ENCODE peak calls at places on chromosomes 5 and 9, in seven cellular contexts. I is keratinocyte, J is dorsolateral prefrontal cortex, E is tibial nerve, B is OCI-LY7, L is nephron progenitor cell, C is HFFc6. Z is an unnamed sample.
A peak's percentile ranks its signal among the peaks of the same experiment; 100 is the strongest.

GRCh38 chr5:159782197-159782994 is 133.9 kb upstream of the ADRA1B start:
- DNase-seq in I (no peak), J (no peak), E (no peak), B (no peak), L (no peak), C (no peak), Z (peak; percentile 16)

GRCh38 chr5:1214163-1214935 is 10.8 kb upstream of the SLC6A18 start:
- DNase-seq in I (no peak), J (no peak), E (no peak), B (no peak), L (no peak), C (no peak), Z (no peak)

GRCh38 chr9:69981686-69982450 is 61.8 kb upstream of the MAMDC2 start:
- DNase-seq in I (no peak), J (no peak), E (no peak), B (no peak), L (no peak), C (peak; percentile 51), Z (no peak)

GRCh38 chr5:113274836-113275414 is 159.9 kb downstream of the TSSK1B start:
- DNase-seq in I (no peak), J (peak; percentile 25), E (no peak), B (no peak), L (peak; percentile 34), C (no peak), Z (no peak)

GRCh38 chr9:76741524-76741923 is 22.7 kb upstream of the PCA3 start:
- DNase-seq in I (no peak), J (no peak), E (no peak), B (no peak), L (no peak), C (no peak), Z (no peak)

GRCh38 chr9:74120061-74120460 is 377.1 kb upstream of the RORB start:
- DNase-seq in I (no peak), J (no peak), E (no peak), B (no peak), L (no peak), C (no peak), Z (no peak)

GRCh38 chr9:136385015-136385414 is 11.5 kb upstream of the CARD9 start:
- DNase-seq in I (no peak), J (no peak), E (no peak), B (no peak), L (no peak), C (no peak), Z (no peak)

GRCh38 chr5:42216904-42217303 is 206.3 kb upstream of the GHR start:
- DNase-seq in I (no peak), J (no peak), E (no peak), B (no peak), L (no peak), C (no peak), Z (no peak)

GRCh38 chr5:88688981-88689661 is 193.9 kb downstream of the MEF2C start:
- DNase-seq in I (no peak), J (no peak), E (no peak), B (no peak), L (no peak), C (no peak), Z (no peak)

GRCh38 chr9:93974151-93974550 is 19.0 kb upstream of the BARX1 start:
- DNase-seq in I (no peak), J (no peak), E (no peak), B (no peak), L (no peak), C (no peak), Z (no peak)

GRCh38 chr5:142364251-142365145 is 39.7 kb upstream of the SPRY4 start:
- DNase-seq in I (peak; percentile 45), J (no peak), E (peak; percentile 78), B (no peak), L (peak; percentile 56), C (no peak), Z (no peak)

GRCh38 chr5:143979044-143979690 is 167.2 kb downstream of the HMHB1 start:
- DNase-seq in I (no peak), J (no peak), E (no peak), B (no peak), L (no peak), C (no peak), Z (peak; percentile 23)

GRCh38 chr9:131773911-131774379 is 34.1 kb upstream of the RAPGEF1 start:
- DNase-seq in I (no peak), J (no peak), E (no peak), B (peak; percentile 44), L (peak; percentile 89), C (peak; percentile 51), Z (peak; percentile 76)

GRCh38 chr9:12798066-12798770 is 23.4 kb downstream of the LURAP1L start:
- DNase-seq in I (peak; percentile 35), J (no peak), E (no peak), B (no peak), L (no peak), C (no peak), Z (no peak)

GRCh38 chr5:78182838-78183237 is 111.7 kb downstream of the AP3B1 start:
- DNase-seq in I (peak; percentile 5), J (no peak), E (no peak), B (no peak), L (no peak), C (no peak), Z (no peak)

GRCh38 chr5:132463808-132464154 is 26.8 kb downstream of the IRF1 start:
- DNase-seq in I (no peak), J (no peak), E (no peak), B (no peak), L (no peak), C (no peak), Z (no peak)

GRCh38 chr5:179795863-179796833 is 2.4 kb downstream of the LTC4S start:
- DNase-seq in I (no peak), J (no peak), E (peak; percentile 64), B (peak; percentile 83), L (peak; percentile 86), C (peak; percentile 73), Z (peak; percentile 88)

GRCh38 chr5:142872795-142873194 is 102.6 kb downstream of the ARHGAP26 start:
- DNase-seq in I (peak; percentile 28), J (no peak), E (no peak), B (no peak), L (no peak), C (no peak), Z (no peak)

GRCh38 chr5:82635561-82636288 is 357.6 kb upstream of the RPS23 start:
- DNase-seq in I (peak; percentile 5), J (no peak), E (no peak), B (no peak), L (no peak), C (peak; percentile 8), Z (no peak)

GRCh38 chr5:175831507-175831906 is 39.9 kb upstream of the CPLX2 start:
- DNase-seq in I (no peak), J (no peak), E (no peak), B (no peak), L (no peak), C (no peak), Z (no peak)

GRCh38 chr5:181261320-181262085 is 560 bp upstream of the TRIM52 start:
- DNase-seq in I (no peak), J (peak; percentile 68), E (no peak), B (peak; percentile 82), L (peak; percentile 74), C (peak; percentile 43), Z (peak; percentile 71)
- TF ChIP-seq CTCF in I (no peak), J (no peak), E (no peak), B (no peak), L (no peak), C (no peak), Z (no peak)

DNA sequence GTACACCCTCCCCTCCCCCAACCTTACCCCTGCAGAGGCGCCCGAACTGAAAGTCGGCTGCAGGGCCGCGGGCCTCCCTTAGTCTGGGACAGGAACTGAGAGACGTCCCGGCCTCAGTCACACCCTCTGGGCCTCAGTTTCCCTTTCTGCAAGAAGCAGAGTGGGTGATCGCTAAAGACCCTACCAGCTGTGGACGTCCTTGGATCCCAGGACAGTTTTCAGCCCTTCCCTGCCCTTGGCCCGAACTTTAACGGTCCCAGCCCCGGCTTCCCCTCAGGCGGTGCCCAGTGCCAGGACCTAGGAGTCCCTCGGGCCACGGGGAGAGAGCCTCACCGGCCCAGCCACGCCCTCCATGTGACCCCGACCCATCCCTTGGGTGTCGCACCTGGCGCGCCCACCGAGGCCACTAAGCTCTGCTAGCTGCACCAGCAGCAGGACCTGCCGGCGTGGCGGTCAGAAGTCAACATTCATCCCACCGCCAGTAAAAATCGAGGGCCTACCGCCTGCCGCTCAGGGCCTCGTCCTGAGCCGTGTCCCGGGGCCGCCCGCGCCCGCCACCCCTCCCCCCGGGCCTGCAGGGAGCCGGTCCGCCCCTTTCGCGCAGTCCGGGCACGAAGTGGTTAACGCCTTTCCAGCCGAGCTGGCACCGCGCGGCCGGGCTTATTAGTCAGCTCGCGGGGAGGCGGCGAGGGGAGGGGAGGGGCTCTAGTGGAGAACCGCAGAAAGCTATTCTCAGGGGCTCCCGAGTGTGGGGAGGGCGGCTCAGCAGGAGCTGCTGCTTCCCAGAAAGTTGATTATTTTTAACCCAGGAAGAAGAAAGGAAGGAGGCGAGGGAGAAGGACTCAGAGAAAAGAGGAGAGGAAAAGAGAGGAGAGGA is 124.5 kb downstream of the C9orf50 start:
- DNase-seq in I (no peak), J (peak; percentile 98), E (peak; percentile 96), B (peak; percentile 21), L (peak; percentile 96), C (peak; percentile 85), Z (peak; percentile 76)
- TF ChIP-seq CTCF in I (no peak), J (no peak), E (no peak), B (no peak), L (no peak), C (no peak), Z (no peak)

GRCh38 chr9:100591139-100591538 is 13.3 kb downstream of the CAVIN4 start:
- DNase-seq in I (no peak), J (no peak), E (no peak), B (no peak), L (no peak), C (no peak), Z (no peak)
- TF ChIP-seq CTCF in I (no peak), J (no peak), E (no peak), B (no peak), L (no peak), C (no peak), Z (no peak)

GRCh38 chr5:21663082-21663481 is 1190.1 kb downstream of the CDH12 start:
- DNase-seq in I (no peak), J (no peak), E (no peak), B (no peak), L (no peak), C (no peak), Z (no peak)
- TF ChIP-seq CTCF in I (no peak), J (no peak), E (no peak), B (peak; percentile 47), L (no peak), C (no peak), Z (peak; percentile 38)

GRCh38 chr5:45521067-45521466 is 175.1 kb downstream of the HCN1 start:
- DNase-seq in I (no peak), J (no peak), E (no peak), B (no peak), L (peak; percentile 49), C (no peak), Z (no peak)
- TF ChIP-seq CTCF in I (peak; percentile 39), J (no peak), E (no peak), B (peak; percentile 35), L (peak; percentile 49), C (no peak), Z (peak; percentile 49)

DNA sequence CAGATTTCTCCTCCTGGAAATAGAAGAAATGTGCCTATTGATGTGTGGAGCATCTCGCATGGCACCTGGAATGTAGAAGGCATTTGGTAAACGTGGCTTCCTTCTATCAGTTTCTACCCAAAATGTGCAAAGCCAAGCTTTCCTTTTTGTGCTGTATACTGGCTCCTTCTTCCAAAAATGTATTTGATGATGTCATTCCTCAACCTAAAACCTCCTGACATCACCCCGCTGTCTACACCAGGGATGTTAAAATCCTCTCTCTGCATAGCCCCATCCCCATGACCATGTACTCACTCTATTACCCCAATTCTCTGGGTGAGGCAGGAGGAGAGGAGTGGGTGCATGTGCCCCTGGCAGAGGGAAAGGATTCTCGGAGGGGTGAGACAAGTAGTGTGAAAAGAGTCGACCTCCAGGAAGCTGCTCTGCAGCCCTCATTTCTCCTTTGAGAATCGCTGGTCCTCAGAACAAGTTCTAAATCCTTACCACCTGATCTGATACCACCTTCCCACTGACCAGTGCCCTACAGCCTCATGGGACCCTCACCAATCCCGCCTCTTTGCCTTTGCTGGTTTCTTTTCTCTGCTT is 11.7 kb upstream of the MED10 start:
- DNase-seq in I (no peak), J (no peak), E (no peak), B (no peak), L (no peak), C (no peak), Z (no peak)
- TF ChIP-seq CTCF in I (no peak), J (no peak), E (no peak), B (no peak), L (no peak), C (no peak), Z (no peak)